ENCODE peak calls at places on chromosomes 2 and 18, in five cellular contexts. One of them, this sample, is unnamed.

GRCh38 chr2:96085541-96086355 is 30.6 kb downstream of the ADRA2B start:
- DNase-seq in GM10248: no peak
- DNase-seq in AG09309: no peak
- DNase-seq in ovary: no peak
- DNase-seq in stomach: no peak
- DNase-seq in this sample: no peak

GRCh38 chr2:32732912-32733472 is 105.1 kb downstream of the TTC27 start:
- DNase-seq in GM10248: no peak
- DNase-seq in AG09309: no peak
- DNase-seq in ovary: no peak
- DNase-seq in stomach: no peak
- DNase-seq in this sample: no peak

GRCh38 chr2:1366546-1367134 is 46.6 kb upstream of the TPO start:
- DNase-seq in GM10248: no peak
- DNase-seq in AG09309: no peak
- DNase-seq in ovary: peak; percentile 31
- DNase-seq in stomach: no peak
- DNase-seq in this sample: no peak

GRCh38 chr2:170201734-170202393 is 23.9 kb downstream of the MYO3B start:
- DNase-seq in GM10248: no peak
- DNase-seq in AG09309: no peak
- DNase-seq in ovary: no peak
- DNase-seq in stomach: no peak
- DNase-seq in this sample: no peak

GRCh38 chr2:26838121-26838906 is 9.6 kb upstream of the DPYSL5 start:
- DNase-seq in GM10248: no peak
- DNase-seq in AG09309: no peak
- DNase-seq in ovary: no peak
- DNase-seq in stomach: no peak
- DNase-seq in this sample: no peak

GRCh38 chr18:47730795-47731194 is 199.7 kb downstream of the SMAD2 start:
- DNase-seq in GM10248: no peak
- DNase-seq in AG09309: no peak
- DNase-seq in ovary: no peak
- DNase-seq in stomach: no peak
- DNase-seq in this sample: no peak

GRCh38 chr2:25250331-25251031 is 82.1 kb upstream of the POMC start:
- DNase-seq in GM10248: no peak
- DNase-seq in AG09309: peak; percentile 14
- DNase-seq in ovary: no peak
- DNase-seq in stomach: no peak
- DNase-seq in this sample: peak; percentile 69

GRCh38 chr2:144071461-144071860 is 448.5 kb downstream of the ZEB2 start:
- DNase-seq in GM10248: no peak
- DNase-seq in AG09309: no peak
- DNase-seq in ovary: no peak
- DNase-seq in stomach: no peak
- DNase-seq in this sample: peak; percentile 50

GRCh38 chr2:151569167-151569566 is 159.5 kb downstream of the RIF1 start:
- DNase-seq in GM10248: no peak
- DNase-seq in AG09309: no peak
- DNase-seq in ovary: no peak
- DNase-seq in stomach: no peak
- DNase-seq in this sample: no peak

GRCh38 chr2:96985630-96986385 is 572 bp downstream of the FAM178B start:
- DNase-seq in GM10248: no peak
- DNase-seq in AG09309: no peak
- DNase-seq in ovary: no peak
- DNase-seq in stomach: no peak
- DNase-seq in this sample: no peak

GRCh38 chr2:64018715-64019082 is 529 bp downstream of the VPS54 start:
- DNase-seq in GM10248: peak; percentile 66
- DNase-seq in AG09309: no peak
- DNase-seq in ovary: peak; percentile 62
- DNase-seq in stomach: no peak
- DNase-seq in this sample: no peak

GRCh38 chr2:24238158-24238557 is 63.3 kb downstream of the FAM228A start:
- DNase-seq in GM10248: no peak
- DNase-seq in AG09309: no peak
- DNase-seq in ovary: no peak
- DNase-seq in stomach: no peak
- DNase-seq in this sample: no peak

GRCh38 chr2:37189452-37190153 is 1.1 kb upstream of the SULT6B1 start:
- DNase-seq in GM10248: no peak
- DNase-seq in AG09309: peak; percentile 67
- DNase-seq in ovary: peak; percentile 48
- DNase-seq in stomach: no peak
- DNase-seq in this sample: no peak

GRCh38 chr2:15471606-15472005 is 89.5 kb downstream of the NBAS start:
- DNase-seq in GM10248: no peak
- DNase-seq in AG09309: no peak
- DNase-seq in ovary: no peak
- DNase-seq in stomach: no peak
- DNase-seq in this sample: no peak

GRCh38 chr2:64581777-64582539 is 57.8 kb downstream of the AFTPH start:
- DNase-seq in GM10248: no peak
- DNase-seq in AG09309: no peak
- DNase-seq in ovary: no peak
- DNase-seq in stomach: no peak
- DNase-seq in this sample: no peak

GRCh38 chr2:125471963-125472362 is 1184.0 kb upstream of the GYPC start:
- DNase-seq in GM10248: peak; percentile 67
- DNase-seq in AG09309: no peak
- DNase-seq in ovary: no peak
- DNase-seq in stomach: no peak
- DNase-seq in this sample: peak; percentile 10

GRCh38 chr2:181304011-181304844 is 153.0 kb upstream of the ITGA4 start:
- DNase-seq in GM10248: peak; percentile 26
- DNase-seq in AG09309: no peak
- DNase-seq in ovary: no peak
- DNase-seq in stomach: no peak
- DNase-seq in this sample: no peak

GRCh38 chr2:39636306-39636705 is 29.4 kb upstream of the TMEM178A start:
- DNase-seq in GM10248: no peak
- DNase-seq in AG09309: peak; percentile 14
- DNase-seq in ovary: no peak
- DNase-seq in stomach: no peak
- DNase-seq in this sample: no peak

GRCh38 chr2:86794866-86795265 is 4.2 kb upstream of the CD8A start:
- DNase-seq in GM10248: no peak
- DNase-seq in AG09309: no peak
- DNase-seq in ovary: no peak
- DNase-seq in stomach: no peak
- DNase-seq in this sample: no peak

GRCh38 chr2:64779117-64779690 is 125.5 kb upstream of the SERTAD2 start:
- DNase-seq in GM10248: no peak
- DNase-seq in AG09309: peak; percentile 79
- DNase-seq in ovary: no peak
- DNase-seq in stomach: no peak
- DNase-seq in this sample: peak; percentile 41

GRCh38 chr18:30698571-30698970 is 344.0 kb downstream of the DSC3 start:
- DNase-seq in GM10248: no peak
- DNase-seq in AG09309: no peak
- DNase-seq in ovary: no peak
- DNase-seq in stomach: no peak
- DNase-seq in this sample: no peak

GRCh38 chr2:118089015-118089800 is 937 bp downstream of the INSIG2 start:
- DNase-seq in GM10248: peak; percentile 32
- DNase-seq in AG09309: no peak
- DNase-seq in ovary: no peak
- DNase-seq in stomach: peak; percentile 34
- DNase-seq in this sample: no peak

GRCh38 chr2:86195055-86195807 is at the start of gene IMMT:
- DNase-seq in GM10248: peak; percentile 94
- DNase-seq in AG09309: peak; percentile 86
- DNase-seq in ovary: peak; percentile 95
- DNase-seq in stomach: peak; percentile 96
- DNase-seq in this sample: peak; percentile 92

GRCh38 chr2:158825021-158825420 is 29.9 kb downstream of the DAPL1 start:
- DNase-seq in GM10248: no peak
- DNase-seq in AG09309: no peak
- DNase-seq in ovary: no peak
- DNase-seq in stomach: no peak
- DNase-seq in this sample: no peak

GRCh38 chr2:7203056-7203467 is 285.9 kb downstream of the RNF144A start:
- DNase-seq in GM10248: peak; percentile 45
- DNase-seq in AG09309: peak; percentile 61
- DNase-seq in ovary: peak; percentile 31
- DNase-seq in stomach: peak; percentile 50
- DNase-seq in this sample: peak; percentile 15

GRCh38 chr2:240125749-240126148 is 10.4 kb downstream of the COPS9 start:
- DNase-seq in GM10248: no peak
- DNase-seq in AG09309: no peak
- DNase-seq in ovary: no peak
- DNase-seq in stomach: peak; percentile 8
- DNase-seq in this sample: no peak

GRCh38 chr18:666628-667027 is 9.2 kb downstream of the TYMS start:
- DNase-seq in GM10248: no peak
- DNase-seq in AG09309: no peak
- DNase-seq in ovary: no peak
- DNase-seq in stomach: no peak
- DNase-seq in this sample: no peak

GRCh38 chr2:180753809-180754761 is 226.3 kb upstream of the UBE2E3 start:
- DNase-seq in GM10248: no peak
- DNase-seq in AG09309: no peak
- DNase-seq in ovary: no peak
- DNase-seq in stomach: no peak
- DNase-seq in this sample: peak; percentile 10

DNA sequence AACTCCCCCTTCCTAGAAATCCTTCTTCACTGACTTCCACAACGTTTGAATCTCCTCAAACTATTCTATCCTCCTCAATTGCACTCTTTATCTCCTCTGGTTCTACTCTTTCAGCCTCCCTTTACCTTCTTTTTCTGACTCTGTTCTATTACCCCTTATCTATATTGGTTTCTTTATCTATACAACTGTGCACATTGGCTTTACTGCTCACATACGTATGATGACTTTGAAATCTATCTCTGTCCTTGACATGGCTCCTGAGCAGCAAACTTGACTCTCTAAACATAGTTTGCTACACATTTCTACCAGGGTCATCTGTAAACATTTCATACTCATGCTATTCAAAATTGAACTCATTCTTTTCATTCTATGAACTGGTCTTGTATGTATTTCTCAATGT is 601.0 kb upstream of the LINC00305 start:
- DNase-seq in GM10248: no peak
- DNase-seq in AG09309: no peak
- DNase-seq in ovary: no peak
- DNase-seq in stomach: no peak
- DNase-seq in this sample: no peak
- TF ChIP-seq CTCF in GM10248: no peak
- TF ChIP-seq CTCF in AG09309: no peak
- TF ChIP-seq CTCF in ovary: no peak
- TF ChIP-seq CTCF in stomach: no peak
- TF ChIP-seq CTCF in this sample: no peak

GRCh38 chr2:22126978-22127377 is 1003.2 kb downstream of the TDRD15 start:
- DNase-seq in GM10248: no peak
- DNase-seq in AG09309: no peak
- DNase-seq in ovary: no peak
- DNase-seq in stomach: no peak
- DNase-seq in this sample: no peak

DNA sequence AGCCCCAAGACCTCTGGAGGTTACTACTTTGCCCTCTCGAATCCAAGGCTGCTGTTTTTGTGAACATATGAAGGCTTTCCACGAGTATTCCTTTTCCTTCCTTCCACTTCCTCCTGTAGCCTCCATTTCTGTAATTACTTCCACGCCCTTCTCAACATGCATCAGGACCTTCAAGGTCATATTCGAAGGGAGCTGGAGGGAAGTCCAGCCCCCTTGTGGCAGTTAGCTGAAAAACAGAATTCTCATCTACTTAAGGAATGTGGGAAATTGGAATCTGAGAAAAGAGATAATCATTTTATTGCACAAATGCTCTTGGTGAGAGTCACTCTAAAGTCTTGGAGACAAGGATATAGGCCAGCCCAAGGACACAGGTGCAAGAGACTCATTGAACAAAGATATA is 1000.2 kb downstream of the TDRD15 start:
- DNase-seq in GM10248: no peak
- DNase-seq in AG09309: no peak
- DNase-seq in ovary: no peak
- DNase-seq in stomach: no peak
- DNase-seq in this sample: no peak
- TF ChIP-seq CTCF in GM10248: no peak
- TF ChIP-seq CTCF in AG09309: no peak
- TF ChIP-seq CTCF in ovary: no peak
- TF ChIP-seq CTCF in stomach: no peak
- TF ChIP-seq CTCF in this sample: peak; percentile 29

DNA sequence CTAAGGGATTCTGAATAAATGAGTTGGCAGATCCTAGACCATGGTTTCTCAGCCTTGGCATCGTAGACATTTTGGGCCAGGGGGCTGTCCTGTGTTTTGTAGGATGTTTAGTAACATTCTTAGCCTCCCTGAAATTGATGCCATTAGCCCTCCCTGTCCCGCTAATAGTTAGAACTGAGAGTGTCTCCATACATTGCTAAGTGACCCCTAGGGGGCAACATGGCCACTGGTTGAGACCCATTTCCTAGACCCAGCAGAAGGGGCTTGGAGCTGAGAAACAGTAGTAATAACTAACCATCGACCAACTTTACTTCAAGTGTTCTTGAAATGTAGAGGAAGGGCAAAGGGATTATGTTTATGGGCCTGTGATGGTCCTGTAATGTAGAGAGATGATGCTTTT is 40.8 kb downstream of the KCMF1 start:
- DNase-seq in GM10248: no peak
- DNase-seq in AG09309: no peak
- DNase-seq in ovary: no peak
- DNase-seq in stomach: no peak
- DNase-seq in this sample: no peak
- TF ChIP-seq CTCF in GM10248: no peak
- TF ChIP-seq CTCF in AG09309: peak; percentile 11
- TF ChIP-seq CTCF in ovary: no peak
- TF ChIP-seq CTCF in stomach: no peak
- TF ChIP-seq CTCF in this sample: no peak

DNA sequence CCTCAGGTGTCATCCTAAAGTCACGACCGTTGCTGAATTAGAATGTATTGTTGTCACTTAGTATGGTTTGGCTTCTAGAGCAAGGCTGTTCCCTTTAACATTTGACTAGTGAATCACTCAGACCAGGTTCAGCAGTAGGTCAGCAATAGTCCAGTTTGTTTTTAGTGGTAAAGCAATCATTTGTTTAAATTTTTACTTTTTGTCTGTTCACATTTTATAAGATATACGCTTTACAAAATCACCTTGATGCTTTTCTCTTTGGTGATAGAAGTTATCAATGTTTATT is 1.2 kb downstream of the BABAM2 start:
- DNase-seq in GM10248: no peak
- DNase-seq in AG09309: no peak
- DNase-seq in ovary: no peak
- DNase-seq in stomach: no peak
- DNase-seq in this sample: no peak
- TF ChIP-seq CTCF in GM10248: no peak
- TF ChIP-seq CTCF in AG09309: no peak
- TF ChIP-seq CTCF in ovary: no peak
- TF ChIP-seq CTCF in stomach: no peak
- TF ChIP-seq CTCF in this sample: no peak

GRCh38 chr2:74041182-74041581 is 56.5 kb downstream of the TET3 start:
- DNase-seq in GM10248: no peak
- DNase-seq in AG09309: no peak
- DNase-seq in ovary: no peak
- DNase-seq in stomach: no peak
- DNase-seq in this sample: no peak
- TF ChIP-seq CTCF in GM10248: no peak
- TF ChIP-seq CTCF in AG09309: no peak
- TF ChIP-seq CTCF in ovary: no peak
- TF ChIP-seq CTCF in stomach: no peak
- TF ChIP-seq CTCF in this sample: no peak

This sample was measured in AG04450.